ENCODE peak calls at places on chromosomes 5 and 9, in eight cellular contexts. E is MM.1S, C is GM23338, P is neural progenitor cell, B is hepatocyte, U is GM23248, K is SK-N-SH, R is HCT116. Q is an unnamed sample. For H3K27me3 and H3K36me3, the result is how much of the 10 kb centered on the place peaks cover.

GRCh38 chr9:108184009-108184408 is 671.8 kb downstream of the ACTL7B start:
- DNase-seq in E (no peak), C (no peak), P (no peak), B (no peak), U (no peak), K (no peak), R (no peak), Q (no peak)

GRCh38 chr9:6426117-6426516 is 13.1 kb downstream of the UHRF2 start:
- DNase-seq in E (no peak), C (no peak), P (no peak), B (no peak), U (no peak), K (no peak), R (no peak), Q (peak)

GRCh38 chr9:20208951-20209350 is 413.3 kb downstream of the MLLT3 start:
- DNase-seq in E (no peak), C (no peak), P (no peak), B (no peak), U (no peak), K (no peak), R (no peak), Q (no peak)

GRCh38 chr9:16985559-16986348 is 115.3 kb upstream of the BNC2 start:
- DNase-seq in E (no peak), C (peak), P (no peak), B (no peak), U (peak), K (no peak), R (no peak), Q (peak)

GRCh38 chr5:68780299-68780960 is 313.4 kb upstream of the SLC30A5 start:
- DNase-seq in E (no peak), C (no peak), P (no peak), B (no peak), U (no peak), K (no peak), R (no peak), Q (no peak)

GRCh38 chr5:107263387-107264003 is 407.2 kb downstream of the EFNA5 start:
- DNase-seq in E (peak), C (no peak), P (no peak), B (no peak), U (no peak), K (no peak), R (no peak), Q (no peak)

GRCh38 chr5:180126716-180127681 is 55.4 kb upstream of the RNF130 start:
- DNase-seq in E (no peak), C (peak), P (peak), B (peak), U (peak), K (peak), R (no peak), Q (peak)

GRCh38 chr5:15791859-15792258 is 291.9 kb downstream of the FBXL7 start:
- DNase-seq in E (no peak), C (no peak), P (no peak), B (no peak), U (peak), K (no peak), R (no peak), Q (no peak)

GRCh38 chr5:143494162-143494561 is 90.7 kb upstream of the NR3C1 start:
- DNase-seq in E (no peak), C (no peak), P (no peak), B (no peak), U (peak), K (no peak), R (no peak), Q (peak)

DNA sequence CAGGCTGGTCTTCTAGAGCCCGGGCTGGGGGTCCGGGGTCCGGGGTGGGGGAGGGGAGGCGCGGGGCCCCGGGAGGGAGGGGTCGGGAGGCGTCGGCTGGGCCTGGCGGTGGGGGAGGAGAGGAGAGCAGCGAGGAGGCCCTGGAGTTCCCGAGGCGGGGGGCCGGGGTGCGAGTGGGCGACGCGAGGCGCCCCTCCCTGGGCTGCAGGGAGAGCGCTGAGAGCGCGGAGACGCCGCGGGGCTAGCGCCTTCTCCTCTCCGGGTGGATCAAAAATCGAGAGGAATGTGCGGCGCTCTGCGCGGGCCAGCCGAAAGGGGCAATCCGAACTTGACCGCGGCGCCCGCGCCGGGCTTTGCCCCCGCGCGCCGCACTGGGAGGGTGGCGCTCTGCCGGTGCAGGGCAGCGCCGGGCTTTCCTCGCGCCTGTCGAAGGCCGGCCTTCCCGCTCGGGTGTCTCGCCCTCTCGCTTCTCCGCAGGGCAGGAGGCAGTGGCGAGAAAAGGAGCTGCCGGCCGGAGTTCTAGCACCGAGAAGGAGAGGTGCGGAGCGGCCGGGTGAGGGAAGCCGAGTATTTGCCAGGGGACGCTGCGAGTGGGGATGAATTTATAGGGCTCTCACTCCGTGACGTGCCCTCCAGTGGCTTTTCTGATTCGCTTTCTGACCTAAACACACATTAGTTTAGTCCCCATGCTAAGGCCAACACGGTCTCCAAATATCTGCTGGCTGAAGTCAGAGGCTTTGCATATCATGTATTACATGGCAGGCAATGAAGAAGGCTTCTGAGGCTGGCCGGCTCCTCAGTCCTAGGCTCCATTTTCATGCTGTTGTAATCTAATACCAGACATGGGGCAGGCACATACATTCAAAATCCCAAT is at the start of gene GDNF:
- DNase-seq in E (peak), C (peak), P (peak), B (peak), U (peak), K (peak), R (no peak), Q (peak)
- H3K27me3 ChIP-seq in E (under half), C (half or more), P (half or more), B (half or more), U (under half), K (under half), R (under half), Q (half or more)

GRCh38 chr5:123800640-123801039 is 288.7 kb downstream of the CSNK1G3 start:
- DNase-seq in E (no peak), C (no peak), P (no peak), B (no peak), U (no peak), K (no peak), R (no peak), Q (no peak)
- H3K36me3 ChIP-seq in E (under half), C (under half), P (under half), B (under half), U (under half), K (under half), R (under half), Q (under half)

GRCh38 chr9:127599550-127599891 is 12.6 kb upstream of the STXBP1 start:
- DNase-seq in E (no peak), C (no peak), P (no peak), B (no peak), U (no peak), K (no peak), R (no peak), Q (no peak)

GRCh38 chr9:127603226-127603625 is 8.9 kb upstream of the STXBP1 start:
- DNase-seq in E (no peak), C (no peak), P (no peak), B (no peak), U (no peak), K (no peak), R (no peak), Q (no peak)

GRCh38 chr9:127595606-127596005 is 16.5 kb upstream of the STXBP1 start:
- DNase-seq in E (no peak), C (no peak), P (no peak), B (no peak), U (no peak), K (no peak), R (no peak), Q (no peak)

GRCh38 chr9:127598839-127599549 is 13.1 kb upstream of the STXBP1 start:
- DNase-seq in E (no peak), C (no peak), P (peak), B (no peak), U (no peak), K (no peak), R (no peak), Q (no peak)
- TF ChIP-seq EZH2phosphoT487 in E (no peak), C (no peak), P (no peak), B (no peak), U (no peak), K (no peak), R (no peak), Q (no peak)

GRCh38 chr9:113349044-113349433 is 302 bp upstream of the BSPRY start:
- DNase-seq in E (no peak), C (peak), P (peak), B (no peak), U (no peak), K (no peak), R (no peak), Q (no peak)
- H3K27me3 ChIP-seq in E (under half), C (under half), P (half or more), B (under half), U (half or more), K (under half), R (under half), Q (under half)

DNA sequence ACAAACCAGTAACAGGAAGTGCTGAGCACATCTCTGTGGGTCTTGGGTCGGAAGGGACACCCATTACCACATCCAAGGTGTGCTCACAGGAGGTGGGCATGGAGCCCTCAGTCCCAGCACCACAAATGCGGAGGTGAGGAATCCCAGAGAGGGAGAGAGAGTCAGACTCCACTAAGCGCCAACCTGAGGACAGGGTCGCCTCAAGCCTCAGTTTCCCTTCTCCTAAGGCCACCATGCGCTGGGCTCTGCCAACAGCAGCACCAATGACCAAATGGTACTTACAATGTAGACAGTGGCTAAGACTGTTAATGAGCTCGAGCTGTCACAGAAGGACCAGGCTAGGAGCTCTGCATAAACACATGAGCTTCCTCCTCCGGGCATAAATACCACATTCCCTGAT is 43.1 kb downstream of the BICD2 start:
- DNase-seq in E (no peak), C (no peak), P (no peak), B (no peak), U (no peak), K (no peak), R (no peak), Q (no peak)
- H3K36me3 ChIP-seq in E (under half), C (under half), P (under half), B (under half), U (under half), K (under half), R (under half), Q (under half)

GRCh38 chr9:110255064-110255416 is 1.3 kb downstream of the TXN start:
- DNase-seq in E (no peak), C (peak), P (peak), B (no peak), U (no peak), K (peak), R (no peak), Q (no peak)

GRCh38 chr9:110256142-110256391 is 240 bp downstream of the TXN start:
- DNase-seq in E (no peak), C (no peak), P (no peak), B (no peak), U (no peak), K (peak), R (no peak), Q (no peak)

GRCh38 chr9:110254500-110254899 is 1.8 kb downstream of the TXN start:
- DNase-seq in E (no peak), C (no peak), P (no peak), B (no peak), U (no peak), K (no peak), R (no peak), Q (no peak)

GRCh38 chr9:110256392-110257096 is at the start of gene TXN:
- DNase-seq in E (peak), C (peak), P (peak), B (peak), U (peak), K (peak), R (peak), Q (peak)

DNA sequence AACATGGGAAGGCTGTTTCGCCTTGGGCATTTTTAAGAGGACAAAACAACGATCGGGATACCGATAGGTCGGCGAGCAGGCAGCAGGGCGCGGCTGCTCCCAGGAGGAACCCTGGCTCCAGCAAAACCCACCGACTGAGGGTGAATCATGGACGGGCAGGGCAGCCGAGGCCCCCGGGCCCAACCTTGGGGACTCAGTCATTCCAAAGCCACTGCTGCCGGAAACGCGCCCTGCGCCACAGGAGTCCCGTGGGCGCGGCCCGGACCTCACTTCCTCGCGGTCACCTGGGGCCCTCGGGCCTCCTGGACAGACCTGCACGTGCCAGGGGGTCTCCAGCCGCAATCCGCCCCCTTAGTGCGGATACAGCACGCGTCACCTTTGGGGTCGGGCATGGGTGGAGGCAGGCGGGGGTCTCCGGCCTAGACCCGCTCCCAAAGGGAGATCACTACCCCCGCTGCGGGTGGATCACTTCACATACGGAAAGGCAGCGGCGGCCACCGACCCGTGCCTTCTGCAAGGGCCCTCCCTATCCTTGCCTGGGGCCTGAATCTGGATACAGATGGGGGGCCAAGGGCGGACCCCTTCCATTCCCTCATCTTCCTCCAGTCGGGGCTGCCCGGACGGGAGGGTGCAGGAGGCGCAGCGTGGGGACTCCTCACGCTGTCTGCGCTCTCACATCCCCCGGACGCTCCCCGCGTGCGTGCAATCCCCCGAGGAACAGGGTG is 728 bp downstream of the TXN start:
- DNase-seq in E (peak), C (peak), P (peak), B (peak), U (peak), K (peak), R (no peak), Q (peak)
- TF ChIP-seq EZH2phosphoT487 in E (no peak), C (no peak), P (peak), B (no peak), U (no peak), K (no peak), R (no peak), Q (no peak)

GRCh38 chr9:109496126-109496707 is 1.9 kb downstream of the PTPN3 start:
- DNase-seq in E (no peak), C (no peak), P (no peak), B (no peak), U (no peak), K (no peak), R (no peak), Q (no peak)
- H3K27me3 ChIP-seq in E (under half), C (half or more), P (half or more), B (under half), U (under half), K (under half), R (under half), Q (under half)